ENCODE peak calls at places on chromosomes 7 and 10, in four cellular contexts. I is HepG2; Q is CD8-positive, alpha-beta memory T cell; K is mucosa of descending colon. Z is an unnamed sample.

GRCh38 chr7:67764312-67764711 is 767.7 kb downstream of the TYW1 start:
- DNase-seq in I (peak), K (no peak), Q (no peak), Z (no peak)

GRCh38 chr7:97272237-97272975 is 154.9 kb downstream of the SDHAF3 start:
- DNase-seq in K (peak), Q (no peak), I (no peak), Z (no peak)

GRCh38 chr10:20237091-20237570 is 420.9 kb downstream of the PLXDC2 start:
- DNase-seq in K (no peak), Q (no peak), I (no peak), Z (no peak)

GRCh38 chr10:99808285-99808684 is 25.8 kb downstream of the ABCC2 start:
- DNase-seq in Q (no peak), I (no peak), K (no peak), Z (no peak)

GRCh38 chr7:39904077-39904486 is 46.0 kb upstream of the CDK13 start:
- DNase-seq in Q (no peak), I (no peak), K (no peak), Z (no peak)

GRCh38 chr7:134750083-134751062 is 29.1 kb upstream of the CALD1 start:
- DNase-seq in K (peak), Q (peak), I (peak), Z (no peak)

GRCh38 chr7:155874010-155874409 is 61.7 kb upstream of the SHH start:
- DNase-seq in Q (no peak), K (no peak), I (no peak), Z (no peak)

GRCh38 chr10:51881213-51881612 is 181.8 kb upstream of the CSTF2T start:
- DNase-seq in K (no peak), Q (no peak), I (no peak), Z (no peak)

GRCh38 chr10:110065269-110065668 is 57.5 kb downstream of the ADD3 start:
- DNase-seq in Q (no peak), K (no peak), I (no peak), Z (no peak)

GRCh38 chr7:40346554-40346953 is 211.7 kb downstream of the SUGCT start:
- DNase-seq in K (no peak), Q (no peak), I (no peak), Z (no peak)

GRCh38 chr7:107982918-107983389 is 20.0 kb downstream of the LAMB1 start:
- DNase-seq in Q (no peak), K (no peak), I (no peak), Z (peak)

GRCh38 chr7:7751243-7752092 is 33.1 kb upstream of the RPA3 start:
- DNase-seq in Q (no peak), I (peak), K (peak), Z (no peak)

GRCh38 chr10:25804505-25804904 is 129.5 kb upstream of the MYO3A start:
- DNase-seq in Q (no peak), I (no peak), K (no peak), Z (no peak)

DNA sequence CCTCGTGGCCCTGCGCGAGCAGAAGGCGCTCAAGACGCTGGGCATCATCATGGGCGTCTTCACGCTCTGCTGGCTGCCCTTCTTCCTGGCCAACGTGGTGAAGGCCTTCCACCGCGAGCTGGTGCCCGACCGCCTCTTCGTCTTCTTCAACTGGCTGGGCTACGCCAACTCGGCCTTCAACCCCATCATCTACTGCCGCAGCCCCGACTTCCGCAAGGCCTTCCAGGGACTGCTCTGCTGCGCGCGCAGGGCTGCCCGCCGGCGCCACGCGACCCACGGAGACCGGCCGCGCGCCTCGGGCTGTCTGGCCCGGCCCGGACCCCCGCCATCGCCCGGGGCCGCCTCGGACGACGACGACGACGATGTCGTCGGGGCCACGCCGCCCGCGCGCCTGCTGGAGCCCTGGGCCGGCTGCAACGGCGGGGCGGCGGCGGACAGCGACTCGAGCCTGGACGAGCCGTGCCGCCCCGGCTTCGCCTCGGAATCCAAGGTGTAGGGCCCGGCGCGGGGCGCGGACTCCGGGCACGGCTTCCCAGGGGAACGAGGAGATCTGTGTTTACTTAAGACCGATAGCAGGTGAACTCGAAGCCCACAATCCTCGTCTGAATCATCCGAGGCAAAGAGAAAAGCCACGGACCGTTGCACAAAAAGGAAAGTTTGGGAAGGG is 1.5 kb downstream of the ADRB1 start:
- DNase-seq in Q (no peak), I (no peak), K (peak), Z (no peak)
- H3K4me3 ChIP-seq in Q (no peak), I (no peak), K (no peak), Z (no peak)

DNA sequence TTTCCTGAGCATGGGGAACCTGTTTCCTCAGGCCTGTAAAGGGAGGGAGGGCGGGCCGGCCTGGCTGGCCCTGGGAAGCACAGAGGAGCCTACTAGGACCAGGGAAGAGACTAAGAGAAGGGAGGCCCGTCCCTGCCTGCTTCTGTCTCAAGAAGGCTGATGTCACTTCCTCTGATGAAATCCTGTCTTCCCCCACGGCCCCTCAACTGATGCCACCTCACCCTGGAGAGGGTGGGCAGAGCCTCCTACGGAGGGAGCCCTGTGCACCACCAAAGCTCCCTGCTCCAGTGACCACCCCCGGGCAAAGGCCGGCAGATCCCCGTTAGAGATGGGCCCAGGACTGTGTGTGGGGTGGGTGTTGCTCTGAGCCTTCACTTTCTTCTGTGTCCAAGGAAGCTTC is 1.0 kb upstream of the PILRA start:
- DNase-seq in K (no peak), I (no peak), Q (no peak), Z (no peak)
- H3K4me3 ChIP-seq in K (no peak), I (no peak), Q (no peak), Z (no peak)

DNA sequence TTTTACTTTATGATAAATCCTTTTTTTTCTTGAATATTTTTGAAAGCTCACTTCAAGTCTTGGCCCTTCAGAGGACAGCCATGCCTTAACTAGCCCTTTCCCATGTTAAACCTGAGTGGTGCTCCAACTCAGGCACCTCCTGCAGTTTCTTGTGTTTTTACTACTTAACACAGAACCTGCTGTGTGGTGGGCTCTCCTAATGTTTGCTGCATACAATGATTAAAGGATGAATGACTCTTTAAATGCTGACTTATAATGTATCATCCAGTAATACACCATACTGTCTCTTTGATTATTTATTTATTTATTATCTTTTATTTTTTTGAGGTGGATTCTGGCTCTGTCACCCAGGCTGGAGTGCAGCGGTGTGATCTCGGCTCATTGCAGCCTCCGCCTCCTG is 179.4 kb downstream of the SEMA3E start:
- DNase-seq in K (no peak), I (no peak), Q (no peak), Z (no peak)
- H3K4me3 ChIP-seq in K (no peak), I (no peak), Q (no peak), Z (no peak)

GRCh38 chr7:152667900-152668440 is 8.0 kb downstream of the XRCC2 start:
- DNase-seq in K (no peak), I (no peak), Q (no peak), Z (no peak)
- H3K4me3 ChIP-seq in K (no peak), I (no peak), Q (no peak), Z (no peak)

DNA sequence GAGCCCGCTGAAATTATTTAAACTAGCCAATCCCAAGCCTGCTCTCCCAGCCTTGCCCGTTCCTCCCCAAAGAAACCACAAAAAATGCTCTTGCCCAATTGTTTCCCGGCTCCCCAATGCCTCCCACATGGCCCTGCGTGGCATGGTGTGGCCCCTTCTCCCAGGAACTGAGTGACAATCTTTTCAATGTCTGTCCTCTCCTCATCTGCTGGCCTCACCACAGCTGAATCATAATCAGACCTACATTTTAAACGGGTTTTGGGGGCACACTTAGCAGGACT is 201.5 kb downstream of the PRPF18 start:
- DNase-seq in I (no peak), Q (no peak), K (no peak), Z (no peak)
- H3K4me3 ChIP-seq in I (no peak), Q (peak), K (no peak), Z (no peak)

DNA sequence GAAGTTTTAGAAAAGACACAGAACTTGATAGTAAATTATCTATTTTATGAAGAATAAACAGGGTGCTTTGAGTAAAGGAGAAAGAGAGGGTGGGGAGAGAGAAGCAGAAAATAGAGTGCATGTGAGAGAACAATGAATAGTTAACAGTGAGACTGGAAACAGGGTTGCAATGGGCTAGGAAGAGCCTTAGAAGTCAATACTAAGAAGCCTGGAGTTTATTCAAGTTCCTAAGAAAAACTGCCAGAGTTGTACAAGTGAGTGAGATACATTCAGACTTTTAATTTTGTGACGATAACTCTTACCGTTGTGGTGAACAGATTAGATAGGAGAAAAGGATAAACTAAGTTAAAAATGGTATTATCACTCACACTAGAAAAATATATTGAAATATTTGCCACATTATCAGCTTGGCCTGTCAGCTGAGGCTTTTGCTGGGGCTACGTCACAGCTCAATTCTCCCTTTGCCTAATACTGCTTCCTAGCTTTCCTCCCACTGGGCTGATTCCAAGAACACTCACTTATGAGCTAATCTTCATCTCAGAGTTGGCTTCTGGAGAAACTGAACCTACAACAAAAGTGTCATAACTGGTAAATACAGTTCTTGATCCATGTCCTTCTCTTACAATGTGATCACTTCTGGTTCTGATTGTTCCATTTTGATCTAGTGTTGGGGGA is 92.7 kb downstream of the SEMA3D start:
- DNase-seq in I (no peak), K (no peak), Q (no peak), Z (no peak)
- H3K4me3 ChIP-seq in I (no peak), K (no peak), Q (no peak), Z (no peak)

GRCh38 chr7:76225379-76225778 is 23.7 kb downstream of the SRRM3 start:
- DNase-seq in I (no peak), Q (no peak), K (peak), Z (no peak)

GRCh38 chr7:76222839-76223238 is 21.1 kb downstream of the SRRM3 start:
- DNase-seq in Q (no peak), K (no peak), I (no peak), Z (no peak)

GRCh38 chr7:76223286-76223972 is 21.7 kb downstream of the SRRM3 start:
- DNase-seq in Q (no peak), I (no peak), K (no peak), Z (no peak)

GRCh38 chr7:76225951-76226350 is 24.3 kb downstream of the SRRM3 start:
- DNase-seq in I (peak), Q (no peak), K (no peak), Z (no peak)

GRCh38 chr7:76224695-76225094 is 23.0 kb downstream of the SRRM3 start:
- DNase-seq in K (no peak), Q (no peak), I (no peak), Z (no peak)
- H3K4me3 ChIP-seq in K (no peak), Q (no peak), I (no peak), Z (no peak)

DNA sequence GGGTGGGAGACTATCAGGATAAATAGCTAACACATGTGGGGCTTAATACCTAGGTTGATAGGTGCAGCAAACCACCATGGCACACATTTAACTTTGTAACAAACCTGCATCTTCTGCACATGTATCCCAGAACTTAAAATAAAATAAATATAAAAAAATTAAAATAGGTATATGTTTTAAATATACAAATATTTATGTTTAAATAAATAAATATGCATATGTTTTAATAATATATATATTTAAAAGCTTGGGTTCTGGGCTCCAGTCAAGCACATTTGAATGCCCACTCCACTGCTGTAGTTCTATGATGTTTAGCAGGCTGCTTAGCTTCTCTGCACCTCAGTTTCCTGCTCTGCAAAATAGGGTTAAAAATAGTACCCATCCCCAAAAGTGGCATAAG is 112.0 kb upstream of the LYZL1 start:
- DNase-seq in K (no peak), Q (no peak), I (no peak), Z (no peak)
- H3K4me3 ChIP-seq in K (no peak), Q (no peak), I (no peak), Z (no peak)

GRCh38 chr7:37449621-37450020 is 957 bp upstream of the ELMO1 start:
- DNase-seq in K (no peak), I (no peak), Q (no peak), Z (no peak)
- H3K4me3 ChIP-seq in K (no peak), I (no peak), Q (peak), Z (no peak)

GRCh38 chr10:70673929-70674559 is 1.7 kb downstream of the ADAMTS14 start:
- DNase-seq in I (no peak), Q (no peak), K (no peak), Z (no peak)

GRCh38 chr10:70671619-70672164 is 614 bp upstream of the ADAMTS14 start:
- DNase-seq in Q (no peak), I (no peak), K (no peak), Z (no peak)

GRCh38 chr10:70674560-70675495 is 2.5 kb downstream of the ADAMTS14 start:
- DNase-seq in K (no peak), I (no peak), Q (no peak), Z (no peak)

GRCh38 chr10:70672165-70672992 is at the start of gene ADAMTS14:
- DNase-seq in Q (no peak), I (no peak), K (peak), Z (no peak)

GRCh38 chr10:70672993-70673928 is 955 bp downstream of the ADAMTS14 start:
- DNase-seq in I (no peak), K (peak), Q (no peak), Z (no peak)
- H3K4me3 ChIP-seq in I (no peak), K (no peak), Q (peak), Z (no peak)